ENCODE peak calls at places on chromosomes 12 and 14, in eight cellular contexts. I, T, G, N, C, D, A and B are unnamed samples.

GRCh38 chr12:114764516-114764915 is 80.5 kb upstream of the TBX3 start:
- DNase-seq in D (no peak), C (no peak), G (no peak), A (no peak), I (no peak), T (peak; percentile 56), N (no peak), B (no peak)

GRCh38 chr14:99603965-99604765 is at the start of gene CCDC85C:
- DNase-seq in D (peak; percentile 85), G (peak; percentile 92), T (peak; percentile 98), N (peak; percentile 47), C (peak; percentile 96), I (peak; percentile 68), A (peak; percentile 99), B (peak; percentile 99)

GRCh38 chr12:46874642-46875041 is 48.8 kb upstream of the SLC38A4 start:
- DNase-seq in A (no peak), D (no peak), I (no peak), T (peak; percentile 69), G (no peak), N (no peak), C (no peak), B (no peak)

GRCh38 chr14:69619007-69619406 is 7.6 kb downstream of the SUSD6 start:
- DNase-seq in I (no peak), D (no peak), C (no peak), N (no peak), A (no peak), T (no peak), G (no peak), B (no peak)

GRCh38 chr14:80955434-80955939 is at the start of gene TSHR:
- DNase-seq in D (no peak), N (no peak), I (no peak), A (no peak), C (peak; percentile 15), G (peak; percentile 17), T (peak; percentile 12), B (no peak)

GRCh38 chr12:104707794-104708558 is 250.1 kb downstream of the SLC41A2 start:
- DNase-seq in I (no peak), D (no peak), N (no peak), A (no peak), T (no peak), C (no peak), G (no peak), B (no peak)

GRCh38 chr14:106831322-106831720 is 1304.9 kb downstream of the TMEM121 start:
- DNase-seq in C (peak; percentile 54), A (peak; percentile 45), G (peak; percentile 35), I (no peak), T (no peak), N (no peak), D (no peak), B (no peak)

GRCh38 chr14:76091036-76091435 is 60.7 kb upstream of the GPATCH2L start:
- DNase-seq in D (no peak), C (peak; percentile 53), G (no peak), T (peak; percentile 67), A (peak; percentile 53), N (no peak), I (no peak), B (no peak)

GRCh38 chr12:39912211-39912980 is 193.5 kb downstream of the SLC2A13 start:
- DNase-seq in D (no peak), A (no peak), N (no peak), T (no peak), C (no peak), I (peak; percentile 44), G (no peak), B (no peak)

DNA sequence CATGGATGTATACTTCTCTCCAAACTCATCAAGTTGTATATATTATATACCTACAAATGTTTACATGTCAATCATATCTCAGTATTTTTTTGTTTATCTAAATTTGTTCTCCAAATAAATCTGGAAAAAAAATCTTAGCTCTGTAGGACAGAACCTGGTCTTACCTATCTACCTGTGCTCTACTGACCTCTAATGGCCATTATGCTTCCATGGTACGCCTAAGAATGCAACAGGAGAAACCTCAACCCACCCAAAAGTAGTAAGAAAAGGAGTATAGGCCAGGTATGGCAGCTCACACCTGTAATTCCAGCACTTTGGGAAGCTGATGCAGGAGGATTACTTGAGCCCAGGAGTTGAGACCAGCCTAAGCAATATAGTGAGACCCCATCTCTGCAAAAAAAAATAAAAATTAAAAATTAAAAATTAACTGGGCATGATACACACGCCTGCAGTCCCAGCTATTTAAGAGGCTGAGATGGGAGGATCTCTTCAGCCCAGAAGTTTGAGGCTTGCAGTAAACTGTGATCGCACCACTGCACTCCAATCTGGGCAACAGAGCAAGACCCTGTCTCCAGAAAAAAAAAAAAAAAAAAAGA is 8.7 kb downstream of the OR11H4 start:
- DNase-seq in D (peak; percentile 36), N (no peak), C (peak; percentile 10), T (no peak), G (no peak), A (no peak), I (peak; percentile 11), B (no peak)
- TF ChIP-seq CTCF in D (no peak), N (no peak), C (peak; percentile 33), T (no peak), G (peak; percentile 17), A (no peak), I (peak; percentile 67), B (no peak)

GRCh38 chr12:88153959-88154358 is 11.9 kb downstream of the TMTC3 start:
- DNase-seq in N (no peak), I (no peak), A (no peak), T (peak; percentile 72), G (no peak), C (no peak), D (peak; percentile 37), B (no peak)
- TF ChIP-seq CTCF in N (no peak), I (peak; percentile 67), A (no peak), T (no peak), G (no peak), C (peak; percentile 25), D (peak; percentile 45), B (peak; percentile 70)

GRCh38 chr12:33605776-33606175 is 166.2 kb upstream of the SYT10 start:
- DNase-seq in N (no peak), I (no peak), T (no peak), G (no peak), A (no peak), D (no peak), C (no peak), B (no peak)
- TF ChIP-seq CTCF in N (no peak), I (peak; percentile 60), T (no peak), G (no peak), A (no peak), D (no peak), C (no peak), B (peak; percentile 61)

GRCh38 chr14:54257424-54257823 is 139.4 kb upstream of the CDKN3 start:
- DNase-seq in A (no peak), C (no peak), D (no peak), T (no peak), G (no peak), I (no peak), N (no peak), B (no peak)
- TF ChIP-seq CTCF in A (no peak), C (no peak), D (no peak), T (no peak), G (no peak), I (no peak), N (no peak), B (no peak)

DNA sequence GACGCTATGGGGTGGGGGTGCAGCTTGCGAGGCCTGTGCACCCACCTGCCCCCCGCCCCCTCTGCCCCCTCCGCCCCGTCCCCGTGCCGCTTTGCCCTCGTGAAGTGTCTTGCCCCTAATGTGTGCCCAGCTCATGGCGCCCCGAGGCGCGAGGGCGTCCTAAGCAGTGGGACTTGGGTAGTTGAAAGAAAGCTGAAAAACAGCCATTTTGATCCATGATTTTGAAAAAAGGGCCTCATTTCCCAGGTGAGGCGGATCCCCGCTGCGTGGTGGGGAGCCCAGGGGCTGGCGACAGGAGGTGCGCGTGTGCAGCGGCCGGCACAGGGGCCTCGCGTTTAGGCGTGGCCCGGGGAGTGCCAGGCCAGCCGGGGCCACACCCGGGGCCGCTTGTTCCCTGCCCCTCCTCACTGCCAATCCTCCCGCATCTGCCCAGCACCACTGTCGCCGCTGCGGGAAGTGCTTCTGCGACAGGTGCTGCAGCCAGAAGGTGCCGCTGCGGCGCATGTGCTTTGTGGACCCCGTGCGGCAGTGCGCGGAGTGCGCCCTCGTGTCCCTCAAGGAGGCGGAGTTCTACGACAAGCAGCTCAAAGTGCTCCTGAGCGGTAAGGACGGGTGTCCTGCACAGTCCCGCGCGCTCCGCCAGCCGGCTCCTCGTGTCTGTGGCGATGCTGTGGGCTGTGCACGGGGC is 11.8 kb downstream of the ZFYVE21 start:
- DNase-seq in C (no peak), I (no peak), D (no peak), N (no peak), A (no peak), T (no peak), G (no peak), B (no peak)
- TF ChIP-seq CTCF in C (no peak), I (no peak), D (no peak), N (no peak), A (no peak), T (no peak), G (no peak), B (no peak)

DNA sequence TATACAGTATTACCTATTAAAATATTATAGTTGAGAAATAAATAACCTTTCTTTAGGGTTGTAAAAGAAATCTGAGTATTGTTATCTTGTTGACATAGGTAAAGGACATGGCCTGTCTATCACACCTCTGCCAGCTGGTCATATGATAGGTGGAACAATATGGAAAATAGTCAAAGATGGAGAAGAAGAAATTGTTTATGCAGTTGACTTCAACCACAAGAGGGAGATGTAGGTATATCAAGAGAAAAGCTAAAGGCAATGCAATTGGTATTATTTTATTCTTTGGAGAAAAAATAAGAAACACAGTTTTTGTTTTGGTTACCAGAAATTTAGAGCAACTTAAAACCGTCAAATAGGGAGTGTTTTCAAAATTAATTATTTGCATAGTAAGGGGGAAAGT is 13.5 kb downstream of the CPSF2 start:
- DNase-seq in I (no peak), C (no peak), G (no peak), D (peak; percentile 35), A (no peak), N (no peak), T (peak; percentile 55), B (no peak)
- TF ChIP-seq CTCF in I (peak; percentile 71), C (peak; percentile 15), G (peak; percentile 37), D (peak; percentile 49), A (no peak), N (no peak), T (peak; percentile 45), B (peak; percentile 75)

GRCh38 chr12:112527501-112527900 is 108.8 kb downstream of the PTPN11 start:
- DNase-seq in A (no peak), C (no peak), D (no peak), T (no peak), N (no peak), G (no peak), I (no peak), B (no peak)
- TF ChIP-seq CTCF in A (no peak), C (no peak), D (no peak), T (no peak), N (no peak), G (no peak), I (no peak), B (no peak)

DNA sequence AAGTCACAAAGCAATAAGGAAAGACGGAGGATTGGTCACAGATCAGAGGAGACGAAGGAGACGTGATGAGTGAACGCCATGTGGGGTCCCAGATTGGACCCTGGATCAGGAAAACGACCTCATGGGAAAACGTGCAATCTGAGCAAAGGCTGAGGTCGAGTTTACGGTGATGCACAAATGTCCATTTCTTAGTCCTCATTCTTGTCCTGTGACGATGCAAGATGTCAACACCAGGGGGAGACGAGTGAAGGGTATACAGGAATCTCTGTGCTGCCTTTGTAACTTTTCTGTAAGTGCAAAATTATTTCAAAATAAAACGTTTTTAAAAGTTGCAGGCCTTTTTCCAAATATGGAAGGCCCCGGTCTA is 329.8 kb downstream of the MED13L start:
- DNase-seq in G (no peak), D (no peak), T (no peak), C (no peak), I (no peak), A (no peak), N (no peak), B (no peak)
- TF ChIP-seq CTCF in G (no peak), D (no peak), T (no peak), C (no peak), I (peak; percentile 18), A (no peak), N (no peak), B (no peak)

GRCh38 chr14:77603654-77604270 is 12.7 kb downstream of the SPTLC2 start:
- DNase-seq in N (no peak), D (no peak), G (no peak), I (no peak), A (no peak), C (no peak), T (peak; percentile 34), B (no peak)
- TF ChIP-seq CTCF in N (no peak), D (no peak), G (no peak), I (peak; percentile 55), A (peak; percentile 6), C (no peak), T (no peak), B (peak; percentile 63)